ENCODE peak calls at places on chromosome 4, in seven cellular contexts. One of them, this sample, is unnamed.

GRCh38 chr4:8745036-8745827 is 126.4 kb downstream of the HMX1 start:
- DNase-seq in stimulated activated CD4-positive, alpha-beta T cell treated with anti-CD3 and anti-CD28 coated beads, TNF-alpha, amount 100 ng/mL, for 4 hours: no peak
- DNase-seq in cardiac muscle cell: no peak
- DNase-seq in foreskin fibroblast: no peak
- DNase-seq in effector memory CD8-positive, alpha-beta T cell: no peak
- DNase-seq in fibroblast of the aortic adventitia: no peak
- DNase-seq in nephron progenitor cell: no peak
- DNase-seq in this sample: no peak

GRCh38 chr4:28479666-28480065 is 1619.0 kb downstream of the STIM2 start:
- DNase-seq in stimulated activated CD4-positive, alpha-beta T cell treated with anti-CD3 and anti-CD28 coated beads, TNF-alpha, amount 100 ng/mL, for 4 hours: no peak
- DNase-seq in cardiac muscle cell: no peak
- DNase-seq in foreskin fibroblast: no peak
- DNase-seq in effector memory CD8-positive, alpha-beta T cell: no peak
- DNase-seq in fibroblast of the aortic adventitia: no peak
- DNase-seq in nephron progenitor cell: no peak
- DNase-seq in this sample: no peak

GRCh38 chr4:92328095-92328494 is 24.3 kb downstream of the GRID2 start:
- DNase-seq in stimulated activated CD4-positive, alpha-beta T cell treated with anti-CD3 and anti-CD28 coated beads, TNF-alpha, amount 100 ng/mL, for 4 hours: no peak
- DNase-seq in cardiac muscle cell: peak; percentile 8
- DNase-seq in foreskin fibroblast: no peak
- DNase-seq in effector memory CD8-positive, alpha-beta T cell: no peak
- DNase-seq in fibroblast of the aortic adventitia: no peak
- DNase-seq in nephron progenitor cell: no peak
- DNase-seq in this sample: no peak

GRCh38 chr4:24211821-24212220 is 322.0 kb upstream of the PPARGC1A start:
- DNase-seq in stimulated activated CD4-positive, alpha-beta T cell treated with anti-CD3 and anti-CD28 coated beads, TNF-alpha, amount 100 ng/mL, for 4 hours: no peak
- DNase-seq in cardiac muscle cell: no peak
- DNase-seq in foreskin fibroblast: no peak
- DNase-seq in effector memory CD8-positive, alpha-beta T cell: no peak
- DNase-seq in fibroblast of the aortic adventitia: peak; percentile 52
- DNase-seq in nephron progenitor cell: no peak
- DNase-seq in this sample: no peak

GRCh38 chr4:1524761-1525160 is 118.5 kb upstream of the NKX1-1 start:
- DNase-seq in stimulated activated CD4-positive, alpha-beta T cell treated with anti-CD3 and anti-CD28 coated beads, TNF-alpha, amount 100 ng/mL, for 4 hours: no peak
- DNase-seq in cardiac muscle cell: no peak
- DNase-seq in foreskin fibroblast: no peak
- DNase-seq in effector memory CD8-positive, alpha-beta T cell: no peak
- DNase-seq in fibroblast of the aortic adventitia: no peak
- DNase-seq in nephron progenitor cell: no peak
- DNase-seq in this sample: no peak

GRCh38 chr4:2064276-2064991 is 5.3 kb downstream of the NAT8L start:
- DNase-seq in stimulated activated CD4-positive, alpha-beta T cell treated with anti-CD3 and anti-CD28 coated beads, TNF-alpha, amount 100 ng/mL, for 4 hours: no peak
- DNase-seq in cardiac muscle cell: no peak
- DNase-seq in foreskin fibroblast: no peak
- DNase-seq in effector memory CD8-positive, alpha-beta T cell: no peak
- DNase-seq in fibroblast of the aortic adventitia: no peak
- DNase-seq in nephron progenitor cell: no peak
- DNase-seq in this sample: peak; percentile 75

GRCh38 chr4:175806741-175807140 is 5.3 kb downstream of the GPM6A start:
- DNase-seq in stimulated activated CD4-positive, alpha-beta T cell treated with anti-CD3 and anti-CD28 coated beads, TNF-alpha, amount 100 ng/mL, for 4 hours: no peak
- DNase-seq in cardiac muscle cell: no peak
- DNase-seq in foreskin fibroblast: no peak
- DNase-seq in effector memory CD8-positive, alpha-beta T cell: no peak
- DNase-seq in fibroblast of the aortic adventitia: no peak
- DNase-seq in nephron progenitor cell: no peak
- DNase-seq in this sample: no peak

GRCh38 chr4:53196872-53197759 is 168.7 kb downstream of the SCFD2 start:
- DNase-seq in stimulated activated CD4-positive, alpha-beta T cell treated with anti-CD3 and anti-CD28 coated beads, TNF-alpha, amount 100 ng/mL, for 4 hours: no peak
- DNase-seq in cardiac muscle cell: peak; percentile 79
- DNase-seq in foreskin fibroblast: peak; percentile 73
- DNase-seq in effector memory CD8-positive, alpha-beta T cell: no peak
- DNase-seq in fibroblast of the aortic adventitia: peak; percentile 97
- DNase-seq in nephron progenitor cell: peak; percentile 13
- DNase-seq in this sample: no peak

GRCh38 chr4:15506464-15506863 is 36.8 kb downstream of the CC2D2A start:
- DNase-seq in stimulated activated CD4-positive, alpha-beta T cell treated with anti-CD3 and anti-CD28 coated beads, TNF-alpha, amount 100 ng/mL, for 4 hours: no peak
- DNase-seq in cardiac muscle cell: no peak
- DNase-seq in foreskin fibroblast: no peak
- DNase-seq in effector memory CD8-positive, alpha-beta T cell: no peak
- DNase-seq in fibroblast of the aortic adventitia: peak; percentile 34
- DNase-seq in nephron progenitor cell: no peak
- DNase-seq in this sample: no peak

GRCh38 chr4:7396186-7396585 is 38.5 kb downstream of the PSAPL1 start:
- DNase-seq in stimulated activated CD4-positive, alpha-beta T cell treated with anti-CD3 and anti-CD28 coated beads, TNF-alpha, amount 100 ng/mL, for 4 hours: no peak
- DNase-seq in cardiac muscle cell: no peak
- DNase-seq in foreskin fibroblast: no peak
- DNase-seq in effector memory CD8-positive, alpha-beta T cell: no peak
- DNase-seq in fibroblast of the aortic adventitia: no peak
- DNase-seq in nephron progenitor cell: no peak
- DNase-seq in this sample: no peak

GRCh38 chr4:122765702-122766352 is 33.3 kb downstream of the BBS12 start:
- DNase-seq in stimulated activated CD4-positive, alpha-beta T cell treated with anti-CD3 and anti-CD28 coated beads, TNF-alpha, amount 100 ng/mL, for 4 hours: no peak
- DNase-seq in cardiac muscle cell: no peak
- DNase-seq in foreskin fibroblast: peak; percentile 84
- DNase-seq in effector memory CD8-positive, alpha-beta T cell: no peak
- DNase-seq in fibroblast of the aortic adventitia: peak; percentile 93
- DNase-seq in nephron progenitor cell: no peak
- DNase-seq in this sample: no peak

GRCh38 chr4:147772056-147772455 is 40.2 kb downstream of the ARHGAP10 start:
- DNase-seq in stimulated activated CD4-positive, alpha-beta T cell treated with anti-CD3 and anti-CD28 coated beads, TNF-alpha, amount 100 ng/mL, for 4 hours: no peak
- DNase-seq in cardiac muscle cell: no peak
- DNase-seq in foreskin fibroblast: no peak
- DNase-seq in effector memory CD8-positive, alpha-beta T cell: no peak
- DNase-seq in fibroblast of the aortic adventitia: no peak
- DNase-seq in nephron progenitor cell: no peak
- DNase-seq in this sample: no peak

GRCh38 chr4:114287079-114287696 is 307.7 kb upstream of the ARSJ start:
- DNase-seq in stimulated activated CD4-positive, alpha-beta T cell treated with anti-CD3 and anti-CD28 coated beads, TNF-alpha, amount 100 ng/mL, for 4 hours: no peak
- DNase-seq in cardiac muscle cell: no peak
- DNase-seq in foreskin fibroblast: no peak
- DNase-seq in effector memory CD8-positive, alpha-beta T cell: no peak
- DNase-seq in fibroblast of the aortic adventitia: no peak
- DNase-seq in nephron progenitor cell: peak; percentile 3
- DNase-seq in this sample: peak; percentile 67

GRCh38 chr4:110704748-110705439 is 82.0 kb upstream of the PITX2 start:
- DNase-seq in stimulated activated CD4-positive, alpha-beta T cell treated with anti-CD3 and anti-CD28 coated beads, TNF-alpha, amount 100 ng/mL, for 4 hours: no peak
- DNase-seq in cardiac muscle cell: no peak
- DNase-seq in foreskin fibroblast: no peak
- DNase-seq in effector memory CD8-positive, alpha-beta T cell: no peak
- DNase-seq in fibroblast of the aortic adventitia: no peak
- DNase-seq in nephron progenitor cell: no peak
- DNase-seq in this sample: no peak

GRCh38 chr4:10832989-10833635 is 148.5 kb upstream of the CLNK start:
- DNase-seq in stimulated activated CD4-positive, alpha-beta T cell treated with anti-CD3 and anti-CD28 coated beads, TNF-alpha, amount 100 ng/mL, for 4 hours: no peak
- DNase-seq in cardiac muscle cell: no peak
- DNase-seq in foreskin fibroblast: no peak
- DNase-seq in effector memory CD8-positive, alpha-beta T cell: no peak
- DNase-seq in fibroblast of the aortic adventitia: no peak
- DNase-seq in nephron progenitor cell: no peak
- DNase-seq in this sample: no peak

GRCh38 chr4:7189066-7189465 is 3.3 kb upstream of the SORCS2 start:
- DNase-seq in stimulated activated CD4-positive, alpha-beta T cell treated with anti-CD3 and anti-CD28 coated beads, TNF-alpha, amount 100 ng/mL, for 4 hours: no peak
- DNase-seq in cardiac muscle cell: no peak
- DNase-seq in foreskin fibroblast: no peak
- DNase-seq in effector memory CD8-positive, alpha-beta T cell: no peak
- DNase-seq in fibroblast of the aortic adventitia: no peak
- DNase-seq in nephron progenitor cell: no peak
- DNase-seq in this sample: no peak

GRCh38 chr4:111761531-111761930 is 383.7 kb upstream of the FAM241A start:
- DNase-seq in stimulated activated CD4-positive, alpha-beta T cell treated with anti-CD3 and anti-CD28 coated beads, TNF-alpha, amount 100 ng/mL, for 4 hours: no peak
- DNase-seq in cardiac muscle cell: peak; percentile 35
- DNase-seq in foreskin fibroblast: no peak
- DNase-seq in effector memory CD8-positive, alpha-beta T cell: no peak
- DNase-seq in fibroblast of the aortic adventitia: no peak
- DNase-seq in nephron progenitor cell: no peak
- DNase-seq in this sample: no peak

GRCh38 chr4:78644744-78645330 is 93.3 kb downstream of the ANXA3 start:
- DNase-seq in stimulated activated CD4-positive, alpha-beta T cell treated with anti-CD3 and anti-CD28 coated beads, TNF-alpha, amount 100 ng/mL, for 4 hours: peak; percentile 6
- DNase-seq in cardiac muscle cell: peak; percentile 68
- DNase-seq in foreskin fibroblast: peak; percentile 69
- DNase-seq in effector memory CD8-positive, alpha-beta T cell: peak; percentile 11
- DNase-seq in fibroblast of the aortic adventitia: peak; percentile 87
- DNase-seq in nephron progenitor cell: peak; percentile 38
- DNase-seq in this sample: peak; percentile 58

GRCh38 chr4:53907772-53908171 is 156.6 kb downstream of the CHIC2 start:
- DNase-seq in stimulated activated CD4-positive, alpha-beta T cell treated with anti-CD3 and anti-CD28 coated beads, TNF-alpha, amount 100 ng/mL, for 4 hours: no peak
- DNase-seq in cardiac muscle cell: no peak
- DNase-seq in foreskin fibroblast: no peak
- DNase-seq in effector memory CD8-positive, alpha-beta T cell: no peak
- DNase-seq in fibroblast of the aortic adventitia: no peak
- DNase-seq in nephron progenitor cell: no peak
- DNase-seq in this sample: no peak